ENCODE peak calls at places on chromosome 14, in eight cellular contexts. T is neural progenitor cell, B is A549, O is IMR-90, M is fibroblast of mammary gland, J is fibroblast of pulmonary artery, Z is AG10803, Y is uterus. G is an unnamed sample.

GRCh38 chr14:92412912-92413311 is 89.9 kb downstream of the SLC24A4 start:
- DNase-seq in Z (peak), T (no peak), J (no peak), O (peak), B (no peak), M (peak), Y (no peak), G (no peak)

GRCh38 chr14:63852271-63852816 is 460 bp upstream of the SYNE2 start:
- DNase-seq in Z (no peak), B (no peak), M (no peak), Y (no peak), T (no peak), O (peak), J (peak), G (no peak)

GRCh38 chr14:20848955-20849570 is 42.1 kb upstream of the RNASE3 start:
- DNase-seq in M (no peak), T (peak), J (no peak), B (peak), Y (no peak), O (no peak), Z (no peak), G (no peak)

GRCh38 chr14:103527408-103528157 is 1.4 kb upstream of the TRMT61A start:
- DNase-seq in Z (peak), B (no peak), T (no peak), O (no peak), J (no peak), M (peak), Y (peak), G (no peak)

GRCh38 chr14:93926873-93927571 is at the start of gene FAM181A:
- DNase-seq in Z (no peak), Y (no peak), O (no peak), M (no peak), B (no peak), J (no peak), T (peak), G (no peak)

GRCh38 chr14:24838945-24839616 is 205.1 kb upstream of the GZMB start:
- DNase-seq in Z (peak), M (no peak), O (no peak), B (no peak), T (peak), J (peak), Y (no peak), G (no peak)

GRCh38 chr14:104795781-104796681 is 483 bp upstream of the AKT1 start:
- DNase-seq in O (no peak), Y (peak), Z (peak), B (peak), M (no peak), T (no peak), J (peak), G (no peak)

GRCh38 chr14:76834296-76834695 is 8.1 kb downstream of the LRRC74A start:
- DNase-seq in B (no peak), T (no peak), M (no peak), J (no peak), O (no peak), Z (no peak), Y (no peak), G (no peak)

GRCh38 chr14:84144166-84144565 is 1385.8 kb upstream of the FLRT2 start:
- DNase-seq in J (peak), T (no peak), M (no peak), O (peak), B (no peak), Z (no peak), Y (no peak), G (no peak)

GRCh38 chr14:73744874-73745529 is 30.8 kb upstream of the PNMA1 start:
- DNase-seq in M (no peak), J (no peak), B (no peak), O (no peak), Y (no peak), T (no peak), Z (no peak), G (no peak)

GRCh38 chr14:102141797-102142196 is 2.1 kb downstream of the WDR20 start:
- DNase-seq in T (no peak), M (no peak), Z (no peak), Y (no peak), B (no peak), J (no peak), O (no peak), G (no peak)

GRCh38 chr14:56884617-56885016 is 74.3 kb upstream of the OTX2 start:
- DNase-seq in T (peak), Z (no peak), O (no peak), M (no peak), B (no peak), J (no peak), Y (no peak), G (no peak)

GRCh38 chr14:31386271-31386670 is 34.1 kb downstream of the HEATR5A start:
- DNase-seq in J (no peak), T (no peak), M (no peak), Z (no peak), B (no peak), Y (no peak), O (no peak), G (no peak)

GRCh38 chr14:103847954-103848719 is 762 bp upstream of the PPP1R13B start:
- DNase-seq in T (peak), J (no peak), M (no peak), Y (peak), B (no peak), Z (no peak), O (no peak), G (no peak)

GRCh38 chr14:37140176-37140575 is 32.2 kb downstream of the SLC25A21 start:
- DNase-seq in Z (no peak), O (no peak), Y (no peak), B (no peak), T (no peak), M (no peak), J (no peak), G (no peak)

GRCh38 chr14:19878029-19878642 is 3.2 kb downstream of the OR4K2 start:
- DNase-seq in Z (no peak), J (peak), T (no peak), M (peak), B (no peak), O (no peak), Y (no peak), G (peak)

DNA sequence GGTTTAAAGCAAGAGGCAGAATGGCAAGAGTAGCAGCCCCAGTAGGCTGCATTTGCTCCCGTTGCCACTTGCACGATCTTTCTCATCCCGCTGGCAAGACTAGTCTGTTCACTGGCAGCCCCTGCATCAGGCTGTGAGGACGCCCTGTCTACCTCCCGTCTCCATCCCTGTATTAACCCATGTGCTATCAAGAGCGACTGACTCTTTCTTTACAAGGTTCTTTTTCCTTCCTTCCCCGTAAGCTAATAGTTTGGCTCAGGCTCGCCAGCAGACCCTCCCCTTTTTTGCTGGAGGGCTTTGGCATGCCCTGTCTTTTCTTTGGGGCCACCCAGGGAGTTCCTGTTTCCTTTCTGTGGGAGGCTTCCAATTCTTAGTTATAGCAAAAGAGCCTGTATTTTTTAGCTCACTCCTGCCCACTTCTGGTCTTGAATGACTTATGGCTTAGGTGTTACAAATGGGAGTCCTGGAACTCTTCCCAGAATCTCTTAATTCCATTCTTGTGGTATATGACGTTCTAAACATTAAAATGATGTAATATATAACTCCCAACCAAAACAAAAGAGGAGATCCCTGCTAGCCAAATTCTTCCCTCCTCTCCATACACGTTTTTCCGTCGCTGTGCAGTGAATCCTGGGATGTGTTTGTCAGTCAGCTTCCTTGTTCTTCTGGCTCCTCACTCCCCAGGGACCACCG is 149.0 kb downstream of the PRKCH start:
- DNase-seq in Y (no peak), O (peak), J (peak), M (peak), Z (peak), B (no peak), T (peak), G (peak)
- H3K4me3 ChIP-seq in Y (no peak), O (no peak), J (peak), M (no peak), Z (no peak), B (no peak), T (peak), G (no peak)

DNA sequence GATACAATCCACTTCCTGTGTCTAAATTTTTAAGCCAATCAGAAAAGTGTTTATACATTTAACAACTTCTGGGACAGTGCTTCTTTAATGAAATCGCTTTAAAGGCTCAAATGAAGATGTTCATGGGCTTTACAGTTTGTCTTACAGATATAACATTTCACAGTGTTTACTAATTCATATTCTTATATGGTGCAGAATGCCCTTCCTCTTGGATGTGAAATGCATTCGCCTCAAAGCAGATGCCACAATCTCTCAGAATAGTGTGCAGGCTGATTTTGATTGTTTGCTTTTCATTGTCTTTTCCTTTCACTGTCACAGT is 200.1 kb upstream of the FOXN3 start:
- DNase-seq in Z (no peak), B (no peak), M (no peak), J (no peak), O (no peak), T (no peak), Y (no peak), G (no peak)
- H3K4me3 ChIP-seq in Z (peak), B (no peak), M (peak), J (peak), O (peak), T (peak), Y (no peak), G (peak)

GRCh38 chr14:61281186-61281676 is at the start of gene TMEM30B:
- DNase-seq in B (no peak), Y (no peak), J (no peak), T (no peak), M (no peak), Z (no peak), O (no peak), G (no peak)
- H3K4me3 ChIP-seq in B (peak), Y (peak), J (peak), T (peak), M (no peak), Z (peak), O (peak), G (peak)

GRCh38 chr14:100587763-100588411 is 670 bp upstream of the BEGAIN start:
- DNase-seq in Y (no peak), Z (no peak), M (peak), T (no peak), J (peak), O (no peak), B (no peak), G (no peak)

GRCh38 chr14:100587248-100587762 is at the start of gene BEGAIN:
- DNase-seq in M (no peak), J (no peak), B (no peak), Z (no peak), O (no peak), Y (no peak), T (peak), G (no peak)

GRCh38 chr14:100586153-100586519 is 1.1 kb downstream of the BEGAIN start:
- DNase-seq in M (no peak), J (no peak), Y (no peak), O (no peak), T (no peak), Z (no peak), B (no peak), G (no peak)

GRCh38 chr14:100585448-100586152 is 1.6 kb downstream of the BEGAIN start:
- DNase-seq in O (no peak), J (no peak), Z (no peak), B (no peak), Y (no peak), M (no peak), T (no peak), G (no peak)

DNA sequence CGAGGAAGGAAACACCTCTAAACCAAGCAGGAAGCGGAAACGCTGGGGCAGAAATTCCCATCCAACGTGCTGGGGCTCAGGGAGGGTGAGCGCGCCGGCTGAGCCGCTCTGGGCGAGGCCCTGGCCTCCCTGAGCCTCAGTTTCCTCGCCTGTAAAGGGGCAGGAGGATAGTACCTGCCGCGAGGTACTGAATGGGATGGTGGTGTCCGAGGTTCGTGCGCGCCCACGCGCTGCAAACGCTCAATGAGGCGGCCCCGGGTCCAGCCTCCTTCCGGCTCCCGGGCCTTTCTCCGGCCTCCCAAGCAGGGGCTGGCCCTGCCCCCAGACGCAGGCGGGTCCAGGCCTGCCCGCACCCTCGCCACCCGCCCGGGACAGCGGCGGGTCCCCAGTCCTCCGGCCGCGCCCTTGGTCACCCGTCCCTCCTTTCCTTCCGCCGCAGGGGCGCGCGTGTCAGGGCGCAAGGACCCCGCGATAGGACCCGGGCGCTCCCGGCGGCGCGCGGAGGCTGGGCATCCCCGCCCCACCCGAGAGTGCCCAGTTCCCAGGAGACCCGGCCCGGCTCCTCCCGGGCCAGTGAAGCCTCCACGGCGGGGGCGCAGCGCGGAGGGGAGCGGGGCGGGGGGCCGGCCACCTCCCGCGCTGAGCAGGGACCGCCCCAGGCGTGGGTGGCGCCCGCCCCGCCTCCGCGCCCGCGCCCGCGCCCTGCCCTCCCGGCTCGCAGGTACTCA is 533 bp downstream of the BEGAIN start:
- DNase-seq in T (no peak), Y (no peak), J (no peak), M (peak), O (no peak), Z (no peak), B (peak), G (peak)
- H3K4me3 ChIP-seq in T (peak), Y (peak), J (peak), M (peak), O (peak), Z (peak), B (peak), G (peak)

GRCh38 chr14:75522919-75523318 is 650 bp downstream of the BATF start:
- DNase-seq in Y (no peak), Z (no peak), T (no peak), O (no peak), J (no peak), M (no peak), B (no peak), G (no peak)

GRCh38 chr14:75520852-75521251 is 1.4 kb upstream of the BATF start:
- DNase-seq in T (no peak), B (no peak), M (no peak), O (no peak), Z (no peak), Y (no peak), J (no peak), G (no peak)

GRCh38 chr14:75522224-75522764 is at the start of gene BATF:
- DNase-seq in J (no peak), M (no peak), Z (no peak), T (no peak), B (no peak), Y (no peak), O (no peak), G (no peak)

GRCh38 chr14:75519826-75520692 is 2.2 kb upstream of the BATF start:
- DNase-seq in Y (no peak), O (peak), Z (peak), T (no peak), J (peak), M (peak), B (no peak), G (no peak)

GRCh38 chr14:75521415-75522199 is 662 bp upstream of the BATF start:
- DNase-seq in M (no peak), T (no peak), O (no peak), B (no peak), Y (no peak), J (no peak), Z (no peak), G (no peak)
- H3K4me3 ChIP-seq in M (no peak), T (no peak), O (no peak), B (no peak), Y (no peak), J (no peak), Z (no peak), G (no peak)

GRCh38 chr14:21921453-21921852 is 247.8 kb upstream of the OR4E1 start:
- DNase-seq in Y (no peak), M (no peak), Z (no peak), B (no peak), O (no peak), J (no peak), T (no peak), G (no peak)

GRCh38 chr14:21924479-21924878 is 250.9 kb upstream of the OR4E1 start:
- DNase-seq in T (peak), M (no peak), J (no peak), O (no peak), B (no peak), Y (no peak), Z (no peak), G (no peak)

GRCh38 chr14:21917699-21918436 is 244.2 kb upstream of the OR4E1 start:
- DNase-seq in J (peak), B (peak), Z (peak), O (peak), M (peak), Y (no peak), T (peak), G (peak)

GRCh38 chr14:21923820-21924219 is 250.2 kb upstream of the OR4E1 start:
- DNase-seq in Z (no peak), M (no peak), Y (no peak), O (no peak), T (no peak), J (no peak), B (no peak), G (no peak)
- H3K4me3 ChIP-seq in Z (no peak), M (no peak), Y (no peak), O (no peak), T (no peak), J (no peak), B (no peak), G (no peak)

DNA sequence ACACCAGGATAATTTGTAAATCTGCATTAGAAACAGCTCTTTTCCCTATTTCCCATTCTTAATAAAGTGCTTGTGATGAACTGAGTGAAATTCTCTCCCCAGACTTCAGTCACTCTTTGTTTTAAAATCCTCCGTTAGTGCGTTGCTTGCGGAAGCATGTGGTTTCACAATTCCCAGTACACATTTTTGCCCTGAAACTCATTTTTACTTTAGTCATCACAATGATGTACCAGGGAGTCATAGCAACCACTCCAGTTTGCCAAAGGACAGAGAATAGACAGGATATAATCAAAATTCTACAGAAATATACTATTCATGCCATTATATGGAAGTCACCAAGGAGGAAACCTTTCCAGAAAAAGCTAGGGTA is 57.9 kb downstream of the GPR135 start:
- DNase-seq in O (peak), B (no peak), J (peak), T (no peak), Y (peak), M (peak), Z (peak), G (no peak)
- H3K4me3 ChIP-seq in O (no peak), B (no peak), J (peak), T (no peak), Y (no peak), M (no peak), Z (no peak), G (no peak)